ENCODE peak calls at places on chromosomes 12 and 14, in ten cellular contexts. A, R, S, U, D, I, M, C, X and G are unnamed samples.

GRCh38 chr14:68913516-68913915 is 65.6 kb downstream of the ACTN1 start:
- DNase-seq in A (no peak), C (no peak), S (no peak), X (no peak), I (no peak), M (no peak), R (no peak), U (no peak), D (no peak), G (no peak)

GRCh38 chr12:8677362-8677761 is 14.7 kb upstream of the MFAP5 start:
- DNase-seq in S (no peak), C (no peak), A (no peak), U (no peak), M (no peak), R (no peak), I (no peak), X (no peak), D (no peak), G (no peak)

GRCh38 chr12:112986291-112986800 is 8.0 kb downstream of the OAS2 start:
- DNase-seq in U (no peak), X (no peak), D (no peak), M (no peak), C (no peak), A (peak), S (no peak), R (no peak), I (no peak), G (no peak)

GRCh38 chr12:91637789-91638624 is 455.4 kb upstream of the DCN start:
- DNase-seq in S (no peak), M (no peak), I (no peak), A (no peak), X (no peak), R (no peak), U (no peak), D (no peak), C (no peak), G (no peak)

GRCh38 chr14:105013150-105013787 is 7.6 kb downstream of the CDCA4 start:
- DNase-seq in U (peak), M (no peak), A (no peak), D (no peak), X (no peak), S (no peak), I (no peak), C (no peak), R (peak), G (no peak)

GRCh38 chr14:75905505-75905904 is 76.3 kb downstream of the TGFB3 start:
- DNase-seq in X (no peak), R (no peak), S (no peak), C (no peak), U (peak), M (peak), A (no peak), D (no peak), I (no peak), G (no peak)

GRCh38 chr12:74917743-74918142 is 291.9 kb downstream of the KCNC2 start:
- DNase-seq in D (no peak), A (no peak), C (no peak), X (no peak), U (no peak), M (no peak), R (no peak), S (no peak), I (no peak), G (no peak)

GRCh38 chr12:15933751-15934150 is 22.6 kb downstream of the DERA start:
- DNase-seq in C (no peak), D (no peak), I (no peak), R (no peak), A (no peak), M (no peak), U (peak), S (no peak), X (no peak), G (no peak)

GRCh38 chr14:105527381-105528196 is 1.2 kb downstream of the TMEM121 start:
- DNase-seq in A (no peak), U (no peak), R (no peak), S (peak), I (no peak), D (no peak), X (peak), C (no peak), M (no peak), G (no peak)

GRCh38 chr12:27289414-27289813 is 43.2 kb upstream of the BMAL2 start:
- DNase-seq in D (no peak), I (no peak), R (no peak), M (no peak), S (no peak), X (no peak), A (no peak), U (peak), C (no peak), G (no peak)

GRCh38 chr14:52701223-52701622 is 5.8 kb upstream of the PSMC6 start:
- DNase-seq in S (no peak), U (no peak), C (no peak), X (no peak), M (no peak), A (no peak), D (no peak), I (no peak), R (no peak), G (no peak)

GRCh38 chr12:44582521-44582920 is 293.6 kb downstream of the NELL2 start:
- DNase-seq in U (no peak), C (no peak), X (no peak), D (no peak), A (no peak), R (no peak), S (no peak), M (no peak), I (no peak), G (no peak)

GRCh38 chr14:25411933-25412757 is 362.2 kb upstream of the STXBP6 start:
- DNase-seq in U (peak), R (no peak), D (no peak), I (peak), X (no peak), S (no peak), A (no peak), C (no peak), M (no peak), G (no peak)

GRCh38 chr14:32477406-32477805 is 148.3 kb downstream of the AKAP6 start:
- DNase-seq in C (no peak), S (no peak), X (no peak), U (peak), I (no peak), R (no peak), D (no peak), M (no peak), A (no peak), G (no peak)